ENCODE peak calls at places on chromosome 14, in six cellular contexts. One of them, this sample, is unnamed.

GRCh38 chr14:95523818-95524448 is 7.5 kb upstream of the SYNE3 start:
- DNase-seq in OCI-LY7: peak; percentile 31
- DNase-seq in esophagus squamous epithelium: no peak
- DNase-seq in lung: peak; percentile 57
- DNase-seq in tibial artery: no peak
- DNase-seq in ascending aorta: peak; percentile 60
- DNase-seq in this sample: peak; percentile 49

GRCh38 chr14:96030136-96030760 is 8.9 kb upstream of the C14orf132 start:
- DNase-seq in lung: peak; percentile 71
- DNase-seq in ascending aorta: no peak
- DNase-seq in OCI-LY7: no peak
- DNase-seq in tibial artery: no peak
- DNase-seq in esophagus squamous epithelium: no peak
- DNase-seq in this sample: no peak

GRCh38 chr14:90839024-90839888 is 23.0 kb upstream of the TTC7B start:
- DNase-seq in lung: no peak
- DNase-seq in ascending aorta: peak; percentile 65
- DNase-seq in OCI-LY7: no peak
- DNase-seq in esophagus squamous epithelium: no peak
- DNase-seq in tibial artery: peak; percentile 81
- DNase-seq in this sample: no peak

GRCh38 chr14:85296466-85297210 is 233.3 kb upstream of the FLRT2 start:
- DNase-seq in tibial artery: no peak
- DNase-seq in lung: no peak
- DNase-seq in ascending aorta: no peak
- DNase-seq in esophagus squamous epithelium: no peak
- DNase-seq in OCI-LY7: no peak
- DNase-seq in this sample: peak; percentile 43

GRCh38 chr14:76268700-76269099 is 107.2 kb upstream of the ESRRB start:
- DNase-seq in lung: no peak
- DNase-seq in esophagus squamous epithelium: no peak
- DNase-seq in ascending aorta: no peak
- DNase-seq in tibial artery: no peak
- DNase-seq in OCI-LY7: no peak
- DNase-seq in this sample: no peak

GRCh38 chr14:22472935-22473854 is 115.8 kb downstream of the DAD1 start:
- DNase-seq in tibial artery: no peak
- DNase-seq in ascending aorta: no peak
- DNase-seq in esophagus squamous epithelium: no peak
- DNase-seq in lung: peak; percentile 45
- DNase-seq in OCI-LY7: peak; percentile 89
- DNase-seq in this sample: peak; percentile 43

GRCh38 chr14:77625360-77625759 is 8.9 kb upstream of the SPTLC2 start:
- DNase-seq in esophagus squamous epithelium: no peak
- DNase-seq in tibial artery: no peak
- DNase-seq in OCI-LY7: no peak
- DNase-seq in ascending aorta: no peak
- DNase-seq in lung: no peak
- DNase-seq in this sample: no peak

GRCh38 chr14:78399316-78399889 is 229.2 kb downstream of the NRXN3 start:
- DNase-seq in tibial artery: no peak
- DNase-seq in OCI-LY7: peak; percentile 24
- DNase-seq in lung: no peak
- DNase-seq in ascending aorta: no peak
- DNase-seq in esophagus squamous epithelium: no peak
- DNase-seq in this sample: no peak

GRCh38 chr14:53979747-53980642 is 23.4 kb upstream of the BMP4 start:
- DNase-seq in tibial artery: no peak
- DNase-seq in ascending aorta: no peak
- DNase-seq in OCI-LY7: no peak
- DNase-seq in lung: no peak
- DNase-seq in esophagus squamous epithelium: no peak
- DNase-seq in this sample: peak; percentile 62

GRCh38 chr14:57692671-57693070 is 173.2 kb downstream of the SLC35F4 start:
- DNase-seq in ascending aorta: no peak
- DNase-seq in OCI-LY7: peak; percentile 23
- DNase-seq in lung: no peak
- DNase-seq in tibial artery: no peak
- DNase-seq in esophagus squamous epithelium: no peak
- DNase-seq in this sample: peak; percentile 4

GRCh38 chr14:100065942-100066574 is 836 bp downstream of the EVL start:
- DNase-seq in OCI-LY7: peak; percentile 71
- DNase-seq in tibial artery: no peak
- DNase-seq in lung: no peak
- DNase-seq in esophagus squamous epithelium: no peak
- DNase-seq in ascending aorta: no peak
- DNase-seq in this sample: no peak

GRCh38 chr14:99737451-99737951 is 53.4 kb downstream of the CYP46A1 start:
- DNase-seq in tibial artery: peak; percentile 89
- DNase-seq in esophagus squamous epithelium: no peak
- DNase-seq in ascending aorta: no peak
- DNase-seq in lung: peak; percentile 67
- DNase-seq in OCI-LY7: no peak
- DNase-seq in this sample: peak; percentile 68

GRCh38 chr14:75252254-75252837 is 26.3 kb upstream of the FOS start:
- DNase-seq in ascending aorta: no peak
- DNase-seq in tibial artery: peak; percentile 59
- DNase-seq in OCI-LY7: no peak
- DNase-seq in lung: no peak
- DNase-seq in esophagus squamous epithelium: no peak
- DNase-seq in this sample: no peak

GRCh38 chr14:26276757-26277156 is 321.1 kb downstream of the NOVA1 start:
- DNase-seq in lung: no peak
- DNase-seq in esophagus squamous epithelium: no peak
- DNase-seq in ascending aorta: no peak
- DNase-seq in tibial artery: no peak
- DNase-seq in OCI-LY7: no peak
- DNase-seq in this sample: no peak

GRCh38 chr14:29709490-29709889 is 218.2 kb downstream of the PRKD1 start:
- DNase-seq in ascending aorta: no peak
- DNase-seq in OCI-LY7: no peak
- DNase-seq in lung: no peak
- DNase-seq in esophagus squamous epithelium: no peak
- DNase-seq in tibial artery: no peak
- DNase-seq in this sample: no peak

GRCh38 chr14:44369401-44370123 is 137.5 kb downstream of the FSCB start:
- DNase-seq in OCI-LY7: no peak
- DNase-seq in lung: no peak
- DNase-seq in ascending aorta: no peak
- DNase-seq in esophagus squamous epithelium: no peak
- DNase-seq in tibial artery: no peak
- DNase-seq in this sample: no peak

GRCh38 chr14:22484638-22485037 is 104.4 kb downstream of the DAD1 start:
- DNase-seq in OCI-LY7: no peak
- DNase-seq in tibial artery: no peak
- DNase-seq in lung: no peak
- DNase-seq in ascending aorta: no peak
- DNase-seq in esophagus squamous epithelium: no peak
- DNase-seq in this sample: no peak

GRCh38 chr14:99884834-99885648 is 91.8 kb downstream of the EML1 start:
- DNase-seq in ascending aorta: no peak
- DNase-seq in esophagus squamous epithelium: no peak
- DNase-seq in lung: no peak
- DNase-seq in OCI-LY7: peak; percentile 68
- DNase-seq in tibial artery: no peak
- DNase-seq in this sample: no peak

GRCh38 chr14:53696217-53696965 is 260.2 kb downstream of the BMP4 start:
- DNase-seq in OCI-LY7: no peak
- DNase-seq in esophagus squamous epithelium: no peak
- DNase-seq in lung: no peak
- DNase-seq in tibial artery: no peak
- DNase-seq in ascending aorta: no peak
- DNase-seq in this sample: no peak

DNA sequence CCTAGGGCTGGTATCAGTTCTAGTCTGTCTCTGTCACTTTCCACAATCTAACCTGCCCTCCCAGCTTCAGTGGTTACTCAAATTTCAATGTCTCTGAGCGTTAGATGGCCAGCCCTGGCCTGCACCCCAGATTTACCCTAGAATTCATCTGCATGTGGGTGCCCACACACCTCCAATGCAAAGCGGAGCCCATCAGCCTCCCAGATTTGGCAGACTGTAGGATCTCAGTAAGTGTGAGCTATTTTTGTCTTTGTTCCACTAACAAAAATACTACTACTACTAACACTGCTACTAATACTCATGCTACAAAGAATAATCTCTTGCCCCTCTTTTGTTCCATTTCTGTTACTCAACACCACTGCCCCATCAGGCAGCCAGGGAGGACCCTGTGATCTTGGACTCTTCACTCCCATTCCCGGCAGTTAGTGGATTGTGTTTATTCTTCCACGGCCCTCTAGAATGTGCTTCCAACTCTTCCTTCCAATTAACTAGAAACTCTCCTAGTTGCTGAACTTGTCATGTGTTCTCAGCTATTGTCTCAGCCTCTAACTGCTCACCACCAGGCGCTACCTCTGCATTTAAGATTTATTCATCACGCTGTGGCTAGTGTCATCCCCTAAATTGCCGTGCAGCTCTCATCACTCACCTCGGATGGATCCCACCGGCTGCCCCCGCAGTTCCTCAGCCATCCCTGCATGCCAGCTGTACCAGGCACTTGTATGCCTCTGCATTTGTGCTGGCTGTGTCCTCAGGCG is 150.7 kb upstream of the HIF1A start:
- DNase-seq in lung: no peak
- DNase-seq in ascending aorta: peak; percentile 60
- DNase-seq in tibial artery: no peak
- DNase-seq in OCI-LY7: no peak
- DNase-seq in esophagus squamous epithelium: no peak
- DNase-seq in this sample: no peak
- H3K4me1 ChIP-seq in lung: peaks cover 5% of the 10 kb centered on the region
- H3K4me1 ChIP-seq in ascending aorta: peaks cover 19% of the 10 kb centered on the region
- H3K4me1 ChIP-seq in tibial artery: peaks cover 51% of the 10 kb centered on the region
- H3K4me1 ChIP-seq in OCI-LY7: no peaks in the 10 kb centered on the region
- H3K4me1 ChIP-seq in esophagus squamous epithelium: peaks cover 76% of the 10 kb centered on the region
- H3K4me1 ChIP-seq in this sample: peaks cover 23% of the 10 kb centered on the region

GRCh38 chr14:24334431-24335271 is at the start of gene ADCY4:
- DNase-seq in lung: no peak
- DNase-seq in ascending aorta: no peak
- DNase-seq in tibial artery: no peak
- DNase-seq in OCI-LY7: no peak
- DNase-seq in esophagus squamous epithelium: no peak
- DNase-seq in this sample: no peak
- H3K4me1 ChIP-seq in lung: peaks cover 27% of the 10 kb centered on the region
- H3K4me1 ChIP-seq in ascending aorta: peaks cover 7% of the 10 kb centered on the region
- H3K4me1 ChIP-seq in tibial artery: peaks cover 42% of the 10 kb centered on the region
- H3K4me1 ChIP-seq in OCI-LY7: peaks cover 30% of the 10 kb centered on the region
- H3K4me1 ChIP-seq in esophagus squamous epithelium: peaks cover 87% of the 10 kb centered on the region
- H3K4me1 ChIP-seq in this sample: peaks cover 7% of the 10 kb centered on the region

DNA sequence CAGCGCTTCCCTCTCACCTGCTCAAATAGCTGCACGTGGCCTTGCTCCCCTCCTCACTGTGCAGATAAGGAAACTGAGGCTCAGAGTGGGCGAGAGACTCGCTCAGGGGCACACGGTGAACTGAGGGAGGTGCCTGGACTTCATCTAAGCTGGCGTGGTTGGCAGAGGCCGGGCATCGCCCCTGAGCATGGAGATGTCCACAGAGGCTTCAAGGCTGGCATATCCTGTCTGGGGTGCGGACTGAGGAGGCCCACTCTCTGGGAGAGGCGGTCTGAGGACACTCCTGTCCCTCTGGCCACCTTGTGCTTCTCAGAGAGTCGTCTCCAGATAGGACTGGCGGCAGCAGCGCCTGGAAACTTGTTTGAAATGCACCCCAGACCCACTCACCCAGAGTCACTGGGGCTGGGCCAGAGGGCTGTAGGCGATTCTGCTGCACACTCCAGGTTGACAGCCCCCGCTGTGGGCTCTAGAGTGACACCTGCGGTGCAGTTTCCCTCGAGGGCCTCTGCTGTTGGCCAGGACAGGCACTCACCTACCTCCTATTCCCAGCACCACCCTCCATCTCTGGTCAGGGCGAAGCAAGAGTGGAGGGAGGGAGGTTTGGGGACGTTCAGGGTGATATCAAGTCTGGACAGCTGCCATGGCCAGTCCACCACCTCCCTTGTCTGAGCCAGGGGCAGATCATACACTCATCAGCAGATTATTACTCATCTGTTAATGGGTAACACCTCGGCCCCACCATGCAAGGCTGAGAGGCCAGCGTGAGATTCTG is 11.2 kb upstream of the LBHD2 start:
- DNase-seq in lung: no peak
- DNase-seq in ascending aorta: no peak
- DNase-seq in tibial artery: no peak
- DNase-seq in OCI-LY7: no peak
- DNase-seq in esophagus squamous epithelium: no peak
- DNase-seq in this sample: no peak
- H3K4me1 ChIP-seq in lung: peaks cover 17% of the 10 kb centered on the region
- H3K4me1 ChIP-seq in ascending aorta: peaks cover 3% of the 10 kb centered on the region
- H3K4me1 ChIP-seq in tibial artery: peaks cover 15% of the 10 kb centered on the region
- H3K4me1 ChIP-seq in OCI-LY7: peaks cover 4% of the 10 kb centered on the region
- H3K4me1 ChIP-seq in esophagus squamous epithelium: peaks cover 71% of the 10 kb centered on the region
- H3K4me1 ChIP-seq in this sample: peaks cover 5% of the 10 kb centered on the region

GRCh38 chr14:59190372-59190771 is 1.9 kb downstream of the DAAM1 start:
- DNase-seq in OCI-LY7: peak; percentile 48
- DNase-seq in tibial artery: no peak
- DNase-seq in lung: no peak
- DNase-seq in esophagus squamous epithelium: no peak
- DNase-seq in ascending aorta: peak; percentile 68
- DNase-seq in this sample: no peak
- H3K4me1 ChIP-seq in OCI-LY7: peaks cover 58% of the 10 kb centered on the region
- H3K4me1 ChIP-seq in tibial artery: peaks cover 32% of the 10 kb centered on the region
- H3K4me1 ChIP-seq in lung: peaks cover 6% of the 10 kb centered on the region
- H3K4me1 ChIP-seq in esophagus squamous epithelium: peaks cover 59% of the 10 kb centered on the region
- H3K4me1 ChIP-seq in ascending aorta: peaks cover 5% of the 10 kb centered on the region
- H3K4me1 ChIP-seq in this sample: peaks cover 16% of the 10 kb centered on the region

DNA sequence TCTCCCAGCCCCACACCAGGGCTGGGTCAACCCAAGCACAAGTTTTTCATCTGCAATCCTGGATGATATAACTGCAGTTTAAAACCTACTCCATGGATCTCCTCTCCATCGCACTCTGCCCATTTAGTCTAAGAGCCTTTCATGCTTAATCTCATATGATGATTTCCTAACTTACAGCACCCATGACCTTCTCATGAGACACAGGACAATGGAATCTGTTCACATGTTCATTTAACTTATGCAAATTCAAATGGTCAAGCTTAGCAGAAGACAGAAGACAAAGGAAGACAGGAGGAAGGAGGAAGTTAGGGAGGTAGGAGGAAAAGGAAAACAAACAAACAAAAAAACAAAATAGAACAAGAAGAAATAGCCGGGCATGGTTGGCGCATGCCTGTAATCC is 64.6 kb upstream of the PNMA1 start:
- DNase-seq in OCI-LY7: no peak
- DNase-seq in lung: no peak
- DNase-seq in tibial artery: no peak
- DNase-seq in esophagus squamous epithelium: no peak
- DNase-seq in ascending aorta: no peak
- DNase-seq in this sample: no peak
- H3K4me1 ChIP-seq in OCI-LY7: peaks cover 76% of the 10 kb centered on the region
- H3K4me1 ChIP-seq in lung: peaks cover 41% of the 10 kb centered on the region
- H3K4me1 ChIP-seq in tibial artery: peaks cover 61% of the 10 kb centered on the region
- H3K4me1 ChIP-seq in esophagus squamous epithelium: peaks cover 81% of the 10 kb centered on the region
- H3K4me1 ChIP-seq in ascending aorta: peaks cover 13% of the 10 kb centered on the region
- H3K4me1 ChIP-seq in this sample: peaks cover 13% of the 10 kb centered on the region

This sample was measured in SJSA1.